ENCODE peak calls at places on chromosomes 5 and 9, in nine cellular contexts. X is cardiac muscle cell, K is Peyer's patch, G is lung, F is spleen, Z is heart right ventricle, P is tibial artery, U is psoas muscle, Y is uterus. D is an unnamed sample. For H3K36me3, the result is how much of the 10 kb centered on the place peaks cover.

GRCh38 chr5:58773744-58774441 is 191.0 kb downstream of the RAB3C start:
- DNase-seq in F (no peak), U (no peak), Y (no peak), P (no peak), K (no peak), Z (peak), X (no peak), G (no peak), D (peak)

GRCh38 chr5:122924203-122924602 is 78.8 kb downstream of the SNX24 start:
- DNase-seq in F (no peak), X (no peak), Z (no peak), Y (no peak), G (no peak), P (no peak), U (no peak), K (no peak), D (no peak)

GRCh38 chr5:172542651-172543131 is 88.4 kb upstream of the SH3PXD2B start:
- DNase-seq in K (peak), G (no peak), F (peak), P (peak), X (no peak), U (no peak), Y (peak), Z (no peak), D (no peak)

GRCh38 chr9:94860678-94861588 is 134.4 kb downstream of the AOPEP start:
- DNase-seq in F (peak), U (no peak), X (no peak), P (no peak), Z (no peak), G (no peak), Y (no peak), K (peak), D (no peak)

GRCh38 chr9:136558373-136558772 is 12.5 kb upstream of the NOTCH1 start:
- DNase-seq in Y (no peak), K (no peak), G (no peak), Z (peak), U (no peak), P (no peak), X (no peak), F (no peak), D (no peak)

GRCh38 chr9:90787771-90788460 is 13.7 kb upstream of the SYK start:
- DNase-seq in Y (no peak), P (no peak), Z (no peak), U (no peak), K (no peak), G (no peak), F (no peak), X (no peak), D (no peak)

GRCh38 chr5:86118542-86118941 is 499.2 kb upstream of the COX7C start:
- DNase-seq in Y (no peak), G (no peak), K (no peak), U (no peak), X (no peak), F (no peak), P (no peak), Z (no peak), D (no peak)

GRCh38 chr5:125190232-125191051 is 444.0 kb upstream of the ZNF608 start:
- DNase-seq in P (no peak), K (no peak), Y (no peak), X (peak), F (no peak), U (no peak), G (no peak), Z (no peak), D (no peak)

GRCh38 chr5:74919487-74919886 is 53.3 kb upstream of the FAM169A start:
- DNase-seq in X (peak), G (no peak), P (no peak), U (no peak), K (no peak), Z (no peak), Y (no peak), F (no peak), D (peak)

GRCh38 chr5:56964173-56964572 is 12.2 kb upstream of the MIER3 start:
- DNase-seq in X (no peak), Y (no peak), K (no peak), Z (no peak), P (no peak), G (no peak), U (no peak), F (no peak), D (no peak)

GRCh38 chr5:31470608-31471007 is 61.3 kb downstream of the DROSHA start:
- DNase-seq in G (peak), U (peak), F (no peak), K (no peak), Y (peak), Z (peak), X (no peak), P (peak), D (peak)

GRCh38 chr5:126253406-126253805 is 169.8 kb upstream of the GRAMD2B start:
- DNase-seq in P (no peak), U (no peak), Y (no peak), X (no peak), F (no peak), K (no peak), G (no peak), Z (no peak), D (no peak)

GRCh38 chr5:177508217-177508611 is 1.4 kb downstream of the DOK3 start:
- DNase-seq in Z (no peak), K (no peak), F (peak), U (no peak), X (no peak), P (no peak), Y (no peak), G (no peak), D (no peak)

GRCh38 chr9:137491735-137492432 is 32.8 kb upstream of the NSMF start:
- DNase-seq in Y (no peak), G (no peak), K (no peak), U (no peak), Z (no peak), P (no peak), X (peak), F (peak), D (no peak)

GRCh38 chr5:59698774-59699173 is 194.8 kb downstream of the PDE4D start:
- DNase-seq in Y (no peak), Z (no peak), U (no peak), P (no peak), X (peak), G (peak), F (no peak), K (no peak), D (no peak)

DNA sequence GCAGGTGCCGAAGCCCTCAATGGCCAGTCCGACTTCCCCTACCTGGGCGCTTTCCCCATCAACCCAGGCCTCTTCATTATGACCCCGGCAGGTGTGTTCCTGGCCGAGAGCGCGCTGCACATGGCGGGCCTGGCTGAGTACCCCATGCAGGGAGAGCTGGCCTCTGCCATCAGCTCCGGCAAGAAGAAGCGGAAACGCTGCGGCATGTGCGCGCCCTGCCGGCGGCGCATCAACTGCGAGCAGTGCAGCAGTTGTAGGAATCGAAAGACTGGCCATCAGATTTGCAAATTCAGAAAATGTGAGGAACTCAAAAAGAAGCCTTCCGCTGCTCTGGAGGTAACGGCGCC is 32.9 kb downstream of the CXXC5 start:
- DNase-seq in Y (no peak), X (no peak), U (no peak), G (no peak), Z (no peak), F (no peak), P (no peak), K (no peak), D (no peak)
- H3K36me3 ChIP-seq in Y (under half), X (under half), U (under half), G (under half), Z (under half), F (under half), P (under half), K (under half), D (under half)

GRCh38 chr5:1666812-1667588 is 132.6 kb downstream of the MRPL36 start:
- DNase-seq in G (peak), F (no peak), U (no peak), Z (peak), P (no peak), Y (no peak), X (peak), K (no peak), D (peak)
- TF ChIP-seq CTCF in G (no peak), F (no peak), U (peak), Z (peak), P (no peak), Y (peak), X (peak), K (peak), D (peak)

GRCh38 chr5:150302301-150303069 is at the start of gene ARSI:
- DNase-seq in K (no peak), Y (peak), G (no peak), U (peak), X (peak), F (peak), P (no peak), Z (peak), D (peak)
- H3K27ac ChIP-seq in K (peak), Y (peak), G (no peak), U (no peak), X (no peak), F (no peak), P (no peak), Z (peak), D (no peak)

GRCh38 chr9:113269871-113270270 is 5.5 kb downstream of the CDC26 start:
- DNase-seq in G (no peak), P (no peak), F (no peak), Y (no peak), K (no peak), U (no peak), Z (no peak), X (no peak), D (no peak)
- H3K36me3 ChIP-seq in G (under half), P (half or more), F (under half), Y (under half), K (under half), U (half or more), Z (under half), X (under half), D (under half)

DNA sequence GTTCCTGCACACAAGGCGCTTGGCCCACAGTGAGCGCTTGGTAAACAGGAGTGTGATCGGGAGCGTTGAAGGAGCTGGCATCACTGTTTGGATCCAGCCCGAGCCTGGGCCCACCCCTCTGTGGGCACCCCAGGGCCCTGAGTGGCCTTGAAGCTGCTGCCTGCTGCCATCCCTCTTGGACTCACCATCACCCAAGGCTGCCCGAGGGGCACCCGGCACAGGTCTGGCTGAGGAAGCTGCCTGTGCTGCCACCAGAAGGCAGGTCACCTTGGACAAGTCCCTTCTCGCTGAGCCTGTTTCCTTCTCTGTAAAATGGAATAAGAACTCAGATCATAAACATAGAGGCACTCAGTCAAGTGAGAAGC is 53.6 kb downstream of the LRSAM1 start:
- DNase-seq in U (no peak), Y (no peak), K (no peak), P (no peak), Z (no peak), G (no peak), F (no peak), X (no peak), D (no peak)
- TF ChIP-seq CTCF in U (no peak), Y (no peak), K (no peak), P (no peak), Z (no peak), G (no peak), F (no peak), X (no peak), D (no peak)

DNA sequence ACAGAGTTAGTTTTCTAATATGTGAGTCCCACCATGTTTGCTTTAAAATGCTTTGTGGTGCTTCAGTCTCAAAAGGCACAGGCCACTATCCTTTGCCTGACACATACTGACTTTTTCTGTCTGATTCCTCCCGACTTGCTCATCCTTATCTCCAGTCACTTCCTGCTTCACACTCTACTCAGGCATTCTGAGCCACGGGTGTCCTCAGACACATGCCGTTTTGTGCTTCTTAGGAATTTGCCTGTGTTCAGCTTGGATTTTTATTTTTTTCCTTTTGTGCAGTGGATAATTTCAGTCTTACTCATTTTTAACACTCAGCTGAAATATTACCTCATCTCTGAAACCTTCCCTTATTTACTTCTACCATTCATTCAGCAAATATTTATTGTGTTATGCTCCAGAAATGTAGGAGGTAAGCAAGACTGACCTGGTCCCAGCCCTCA is 54.1 kb downstream of the MAN2A1 start:
- DNase-seq in X (no peak), G (no peak), F (no peak), U (no peak), Z (no peak), P (no peak), K (no peak), Y (no peak), D (no peak)
- H3K27ac ChIP-seq in X (no peak), G (peak), F (no peak), U (peak), Z (no peak), P (no peak), K (no peak), Y (peak), D (peak)

DNA sequence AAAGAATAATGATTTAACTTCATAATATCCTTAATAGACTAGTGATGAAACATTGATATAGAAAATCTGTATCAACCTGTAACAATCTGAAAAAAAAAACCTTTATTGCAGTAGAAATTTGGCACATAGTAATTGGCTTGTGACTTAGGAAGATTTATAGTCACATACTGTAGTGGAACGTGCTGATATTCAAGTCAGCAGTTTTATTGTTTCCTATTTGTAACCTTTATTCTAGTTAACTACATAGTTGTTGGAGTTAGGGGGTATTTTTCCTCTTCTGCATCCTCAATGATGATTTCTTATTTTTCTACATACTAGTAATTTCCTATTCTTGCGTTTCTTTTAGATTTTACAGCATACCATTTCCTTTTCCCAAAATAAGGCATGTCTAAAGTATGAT is 14.5 kb upstream of the LRRC70 start:
- DNase-seq in F (no peak), X (no peak), G (no peak), U (no peak), Z (no peak), Y (no peak), K (no peak), P (no peak), D (no peak)
- H3K36me3 ChIP-seq in F (under half), X (under half), G (under half), U (under half), Z (under half), Y (under half), K (under half), P (under half), D (under half)

GRCh38 chr5:73496984-73497457 is 1.2 kb upstream of the BTF3 start:
- DNase-seq in F (no peak), X (peak), G (no peak), Y (no peak), U (no peak), K (no peak), P (no peak), Z (no peak), D (no peak)
- TF ChIP-seq CTCF in F (no peak), X (peak), G (no peak), Y (no peak), U (no peak), K (no peak), P (no peak), Z (peak), D (no peak)

GRCh38 chr5:120466337-120467006 is 2.4 kb downstream of the PRR16 start:
- DNase-seq in X (no peak), K (no peak), F (no peak), P (no peak), Z (no peak), U (no peak), Y (no peak), G (no peak), D (no peak)

GRCh38 chr5:120463991-120464626 is at the start of gene PRR16:
- DNase-seq in U (peak), P (peak), Z (peak), F (peak), G (no peak), X (peak), K (peak), Y (peak), D (peak)

GRCh38 chr5:120463026-120463770 is 902 bp upstream of the PRR16 start:
- DNase-seq in G (no peak), Z (no peak), K (no peak), P (no peak), U (no peak), Y (no peak), F (no peak), X (no peak), D (no peak)

GRCh38 chr5:120464627-120465280 is 654 bp downstream of the PRR16 start:
- DNase-seq in K (peak), G (peak), Y (peak), Z (peak), X (peak), F (peak), U (peak), P (peak), D (peak)

GRCh38 chr5:120465281-120465961 is 1.3 kb downstream of the PRR16 start:
- DNase-seq in Y (peak), P (peak), F (peak), K (peak), Z (peak), G (no peak), U (peak), X (peak), D (peak)
- H3K27ac ChIP-seq in Y (peak), P (peak), F (peak), K (peak), Z (peak), G (peak), U (peak), X (no peak), D (no peak)

DNA sequence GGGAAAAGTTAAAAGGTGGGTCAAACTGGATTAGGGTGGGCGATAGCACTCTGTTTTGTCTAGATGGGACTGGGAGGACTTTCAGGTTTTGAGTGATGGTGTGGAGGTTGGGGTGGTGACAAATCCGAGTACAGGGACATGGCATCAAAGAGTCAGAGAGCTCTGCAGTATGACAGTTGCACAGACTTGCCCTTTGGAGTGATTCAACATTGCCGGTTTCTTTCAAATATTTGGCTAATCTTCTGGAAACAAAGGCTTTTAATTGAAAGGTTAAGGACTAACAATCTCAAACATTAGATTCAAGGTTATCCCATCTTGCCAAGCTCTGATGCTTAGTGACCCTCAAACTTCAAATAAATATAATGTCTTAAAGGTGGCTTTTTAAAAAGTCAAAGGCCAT is 11.8 kb downstream of the DAB2 start:
- DNase-seq in F (no peak), Z (no peak), U (no peak), K (no peak), Y (no peak), X (no peak), G (no peak), P (no peak), D (no peak)
- H3K36me3 ChIP-seq in F (under half), Z (under half), U (under half), K (under half), Y (under half), X (under half), G (under half), P (under half), D (under half)